ENCODE peak calls at places on chromosome 5, in five cellular contexts. T is H9, S is IMR-90, Q is neuronal stem cell, I is H1. A is an unnamed sample.

GRCh38 chr5:139711067-139711851 is 63.1 kb downstream of the CXXC5 start:
- DNase-seq in I (peak; percentile 82), T (peak; percentile 78), Q (peak; percentile 73), S (peak; percentile 28), A (no peak)

GRCh38 chr5:135930029-135930948 is 24.5 kb downstream of the LECT2 start:
- DNase-seq in I (peak; percentile 84), T (peak; percentile 84), Q (peak; percentile 24), S (no peak), A (no peak)

GRCh38 chr5:82720213-82720612 is 357.0 kb downstream of the TMEM167A start:
- DNase-seq in I (no peak), S (no peak), T (no peak), Q (no peak), A (no peak)

GRCh38 chr5:35852084-35852734 is 4.5 kb upstream of the IL7R start:
- DNase-seq in S (peak; percentile 43), Q (no peak), I (no peak), T (peak; percentile 35), A (no peak)

GRCh38 chr5:35117960-35118359 is 70.2 kb upstream of the AGXT2 start:
- DNase-seq in Q (no peak), T (no peak), I (no peak), S (peak; percentile 89), A (no peak)

GRCh38 chr5:175691761-175692160 is 33.9 kb downstream of the HRH2 start:
- DNase-seq in S (no peak), T (no peak), Q (no peak), I (no peak), A (no peak)

GRCh38 chr5:50302815-50303490 is 138.1 kb downstream of the EMB start:
- DNase-seq in Q (no peak), I (no peak), T (no peak), S (peak; percentile 47), A (no peak)

GRCh38 chr5:141729387-141730006 is 47.5 kb upstream of the ARAP3 start:
- DNase-seq in Q (no peak), S (no peak), I (no peak), T (no peak), A (no peak)

GRCh38 chr5:131264453-131265200 is 774 bp downstream of the CDC42SE2 start:
- DNase-seq in T (peak; percentile 49), I (peak; percentile 59), Q (no peak), S (peak; percentile 28), A (peak; percentile 69)

GRCh38 chr5:153476767-153477166 is 13.7 kb upstream of the GRIA1 start:
- DNase-seq in S (peak; percentile 92), I (no peak), T (no peak), Q (no peak), A (no peak)

GRCh38 chr5:38079625-38080402 is 178.5 kb upstream of the EGFLAM start:
- DNase-seq in S (no peak), T (no peak), I (no peak), Q (no peak), A (no peak)

GRCh38 chr5:1510631-1511030 is 13.1 kb downstream of the LPCAT1 start:
- DNase-seq in Q (no peak), S (no peak), T (no peak), I (peak; percentile 42), A (no peak)
- H3K79me1 ChIP-seq in Q (peaks cover 44% of the 10 kb centered on the region), S (peaks cover 29% of the 10 kb centered on the region), T (peaks cover 10% of the 10 kb centered on the region), I (peaks cover 33% of the 10 kb centered on the region), A (peaks cover 17% of the 10 kb centered on the region)

GRCh38 chr5:95822408-95823240 is at the start of gene GLRX:
- DNase-seq in S (peak; percentile 89), Q (peak; percentile 42), I (peak; percentile 68), T (peak; percentile 75), A (peak; percentile 81)
- H3K14ac ChIP-seq in S (peak within 1 kb of the TSS; percentile 94), Q (no peak within 1 kb of the TSS), I (no peak within 1 kb of the TSS), T (no peak within 1 kb of the TSS), A (peak within 1 kb of the TSS; percentile 26)

GRCh38 chr5:144017119-144017518 is 153.3 kb downstream of the YIPF5 start:
- DNase-seq in Q (no peak), T (no peak), I (no peak), S (no peak), A (no peak)
- H2BK120ac ChIP-seq in Q (no peak overlapping the region), T (no peak overlapping the region), I (no peak overlapping the region), S (no peak overlapping the region), A (no peak overlapping the region)

GRCh38 chr5:177334155-177334551 is 17.3 kb downstream of the LMAN2 start:
- DNase-seq in Q (no peak), T (no peak), S (no peak), I (no peak), A (no peak)

GRCh38 chr5:177332031-177332895 is 19.2 kb downstream of the LMAN2 start:
- DNase-seq in Q (no peak), T (no peak), I (no peak), S (no peak), A (no peak)

GRCh38 chr5:177330991-177331837 is 19.5 kb upstream of the MXD3 start:
- DNase-seq in I (no peak), T (no peak), S (no peak), Q (no peak), A (no peak)

GRCh38 chr5:177333420-177334154 is 17.9 kb downstream of the LMAN2 start:
- DNase-seq in I (no peak), S (no peak), T (no peak), Q (no peak), A (no peak)

GRCh38 chr5:177332896-177333260 is 18.6 kb downstream of the LMAN2 start:
- DNase-seq in I (no peak), Q (no peak), S (no peak), T (no peak), A (no peak)
- H3K79me1 ChIP-seq in I (no peaks in the 10 kb centered on the region), Q (peaks cover 4% of the 10 kb centered on the region), S (peaks cover 5% of the 10 kb centered on the region), T (no peaks in the 10 kb centered on the region), A (peaks cover 2% of the 10 kb centered on the region)

DNA sequence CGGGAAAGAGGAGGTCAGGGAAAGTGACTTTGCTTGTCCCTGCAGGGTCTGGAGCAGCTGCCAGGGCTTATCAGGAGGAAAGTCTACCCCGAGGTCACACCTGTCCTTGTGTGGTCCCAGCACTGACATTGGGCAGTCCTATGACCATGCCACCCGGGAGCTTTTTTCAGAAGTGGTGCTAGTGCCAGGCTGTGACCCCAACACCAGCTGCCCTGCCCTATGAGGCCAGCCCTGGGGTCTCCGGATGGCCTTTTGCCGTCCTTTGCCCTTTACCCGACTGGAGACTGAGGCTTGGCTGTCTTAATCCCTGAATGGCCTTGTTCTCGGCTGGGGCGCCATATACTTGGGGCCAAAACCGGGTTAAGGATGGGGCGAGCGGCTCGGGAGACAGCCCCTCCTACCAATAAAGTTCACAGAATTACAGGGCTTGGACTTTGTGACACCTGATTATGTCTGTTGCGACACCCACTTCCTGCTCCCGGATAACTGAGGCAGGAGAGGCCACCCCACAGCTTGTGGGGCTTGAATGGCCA is 22.2 kb upstream of the SLC9A3 start:
- DNase-seq in Q (no peak), S (no peak), I (no peak), T (no peak), A (no peak)
- H3K14ac ChIP-seq in Q (no peak overlapping the region), S (no peak overlapping the region), I (no peak overlapping the region), T (no peak overlapping the region), A (no peak overlapping the region)

DNA sequence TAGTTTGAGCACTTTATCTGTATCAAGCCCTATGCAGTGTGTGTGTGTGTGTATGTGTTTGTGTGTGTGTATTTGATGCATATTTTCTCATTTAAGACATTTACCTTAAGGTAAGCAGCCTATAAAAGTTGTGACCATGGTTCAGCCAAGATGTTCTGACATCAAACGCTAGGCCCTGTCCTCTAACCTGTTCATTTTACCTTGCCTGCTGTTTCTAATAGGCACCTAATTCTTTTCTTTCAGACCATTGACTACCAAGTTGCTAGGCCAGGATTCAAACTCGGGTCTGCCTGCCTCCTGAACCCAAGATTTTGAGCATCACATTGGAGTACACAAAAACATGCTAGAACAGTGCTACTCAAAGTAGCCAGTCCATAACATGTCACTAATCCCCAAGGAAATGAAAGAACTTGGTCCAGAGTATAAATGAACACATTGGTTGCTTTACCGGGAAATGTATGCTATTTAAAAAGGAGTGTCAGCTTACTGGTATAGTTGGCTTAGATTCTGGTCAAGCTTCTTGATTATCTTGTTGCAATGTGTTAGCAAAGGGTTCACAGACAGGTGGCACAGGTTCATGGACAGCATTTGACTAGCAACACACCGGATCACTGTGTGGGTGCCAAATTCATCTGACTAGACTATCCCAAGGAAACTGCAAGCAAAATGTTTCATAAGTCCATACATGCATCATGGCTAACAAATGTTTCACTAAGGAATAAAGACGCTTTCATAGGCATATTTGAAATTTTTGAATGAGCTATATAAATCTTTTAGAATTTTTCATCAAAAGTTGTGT is 274.3 kb downstream of the PLK2 start:
- DNase-seq in I (no peak), T (no peak), S (peak; percentile 28), Q (no peak), A (no peak)
- H2BK120ac ChIP-seq in I (no peak overlapping the region), T (no peak overlapping the region), S (peak overlapping the region; percentile 81), Q (no peak overlapping the region), A (no peak overlapping the region)

A was measured in trophoblast cell.